ENCODE peak calls at places on chromosomes 5 and 9, in four cellular contexts. One of them, this sample, is unnamed. For H3K9me3, the result is how much of the 10 kb centered on the place peaks cover.

GRCh38 chr5:127564002-127564769 is 46.7 kb downstream of the PRRC1 start:
- DNase-seq in tibial nerve: no peak
- DNase-seq in stomach: peak
- DNase-seq in psoas muscle: no peak
- DNase-seq in this sample: peak

GRCh38 chr9:12628546-12628945 is 64.6 kb upstream of the TYRP1 start:
- DNase-seq in tibial nerve: no peak
- DNase-seq in stomach: no peak
- DNase-seq in psoas muscle: no peak
- DNase-seq in this sample: no peak

GRCh38 chr5:112245616-112246015 is 173.5 kb downstream of the EPB41L4A start:
- DNase-seq in tibial nerve: no peak
- DNase-seq in stomach: no peak
- DNase-seq in psoas muscle: no peak
- DNase-seq in this sample: no peak

GRCh38 chr9:89022071-89022721 is 30.9 kb downstream of the S1PR3 start:
- DNase-seq in tibial nerve: no peak
- DNase-seq in stomach: peak
- DNase-seq in psoas muscle: no peak
- DNase-seq in this sample: no peak

GRCh38 chr5:53877243-53877642 is 316.8 kb downstream of the NDUFS4 start:
- DNase-seq in tibial nerve: no peak
- DNase-seq in stomach: no peak
- DNase-seq in psoas muscle: no peak
- DNase-seq in this sample: no peak

GRCh38 chr5:110112355-110112754 is 422.6 kb downstream of the MAN2A1 start:
- DNase-seq in tibial nerve: no peak
- DNase-seq in stomach: no peak
- DNase-seq in psoas muscle: no peak
- DNase-seq in this sample: no peak

GRCh38 chr5:16413461-16413860 is 52.1 kb downstream of the ZNF622 start:
- DNase-seq in tibial nerve: no peak
- DNase-seq in stomach: no peak
- DNase-seq in psoas muscle: no peak
- DNase-seq in this sample: no peak

GRCh38 chr5:169856571-169856970 is 123.7 kb downstream of the INSYN2B start:
- DNase-seq in tibial nerve: no peak
- DNase-seq in stomach: no peak
- DNase-seq in psoas muscle: no peak
- DNase-seq in this sample: no peak

GRCh38 chr9:119951090-119951489 is 581.9 kb upstream of the BRINP1 start:
- DNase-seq in tibial nerve: no peak
- DNase-seq in stomach: no peak
- DNase-seq in psoas muscle: no peak
- DNase-seq in this sample: no peak

GRCh38 chr9:95080961-95081658 is 236.4 kb downstream of the FANCC start:
- DNase-seq in tibial nerve: no peak
- DNase-seq in stomach: peak
- DNase-seq in psoas muscle: no peak
- DNase-seq in this sample: no peak

GRCh38 chr5:16894236-16895057 is 41.6 kb downstream of the MYO10 start:
- DNase-seq in tibial nerve: no peak
- DNase-seq in stomach: peak
- DNase-seq in psoas muscle: no peak
- DNase-seq in this sample: peak

GRCh38 chr9:38066907-38067610 is 2.0 kb downstream of the SHB start:
- DNase-seq in tibial nerve: no peak
- DNase-seq in stomach: peak
- DNase-seq in psoas muscle: peak
- DNase-seq in this sample: peak

GRCh38 chr5:39199335-39199734 is 20.0 kb downstream of the FYB1 start:
- DNase-seq in tibial nerve: no peak
- DNase-seq in stomach: no peak
- DNase-seq in psoas muscle: no peak
- DNase-seq in this sample: no peak

GRCh38 chr9:4815381-4815956 is 22.7 kb downstream of the RCL1 start:
- DNase-seq in tibial nerve: no peak
- DNase-seq in stomach: no peak
- DNase-seq in psoas muscle: no peak
- DNase-seq in this sample: no peak

GRCh38 chr5:123429221-123429954 is 6.2 kb upstream of the CEP120 start:
- DNase-seq in tibial nerve: no peak
- DNase-seq in stomach: no peak
- DNase-seq in psoas muscle: no peak
- DNase-seq in this sample: no peak

GRCh38 chr5:16617272-16617973 is 626 bp upstream of the RETREG1 start:
- DNase-seq in tibial nerve: no peak
- DNase-seq in stomach: no peak
- DNase-seq in psoas muscle: no peak
- DNase-seq in this sample: no peak

GRCh38 chr5:172724203-172724602 is 46.8 kb downstream of the DUSP1 start:
- DNase-seq in tibial nerve: no peak
- DNase-seq in stomach: no peak
- DNase-seq in psoas muscle: no peak
- DNase-seq in this sample: no peak

GRCh38 chr9:124137009-124137943 is 120.5 kb upstream of the NEK6 start:
- DNase-seq in tibial nerve: no peak
- DNase-seq in stomach: no peak
- DNase-seq in psoas muscle: no peak
- DNase-seq in this sample: no peak

GRCh38 chr9:121210536-121210935 is 8.9 kb upstream of the RAB14 start:
- DNase-seq in tibial nerve: no peak
- DNase-seq in stomach: no peak
- DNase-seq in psoas muscle: no peak
- DNase-seq in this sample: no peak

GRCh38 chr5:159864885-159865622 is 51.2 kb upstream of the ADRA1B start:
- DNase-seq in tibial nerve: no peak
- DNase-seq in stomach: no peak
- DNase-seq in psoas muscle: no peak
- DNase-seq in this sample: no peak

GRCh38 chr5:151191661-151192060 is 32.2 kb downstream of the CCDC69 start:
- DNase-seq in tibial nerve: no peak
- DNase-seq in stomach: no peak
- DNase-seq in psoas muscle: no peak
- DNase-seq in this sample: no peak

GRCh38 chr5:146249801-146250200 is 46.4 kb downstream of the RBM27 start:
- DNase-seq in tibial nerve: no peak
- DNase-seq in stomach: no peak
- DNase-seq in psoas muscle: no peak
- DNase-seq in this sample: no peak

GRCh38 chr9:137514691-137515337 is 35.4 kb downstream of the PNPLA7 start:
- DNase-seq in tibial nerve: no peak
- DNase-seq in stomach: no peak
- DNase-seq in psoas muscle: no peak
- DNase-seq in this sample: no peak

GRCh38 chr9:116288658-116289057 is 135.1 kb downstream of the PAPPA start:
- DNase-seq in tibial nerve: no peak
- DNase-seq in stomach: no peak
- DNase-seq in psoas muscle: no peak
- DNase-seq in this sample: no peak

GRCh38 chr5:164728733-164729132 is 1223.3 kb downstream of the MAT2B start:
- DNase-seq in tibial nerve: no peak
- DNase-seq in stomach: no peak
- DNase-seq in psoas muscle: no peak
- DNase-seq in this sample: no peak
- H3K9me3 ChIP-seq in tibial nerve: under half
- H3K9me3 ChIP-seq in stomach: under half
- H3K9me3 ChIP-seq in psoas muscle: under half
- H3K9me3 ChIP-seq in this sample: under half

DNA sequence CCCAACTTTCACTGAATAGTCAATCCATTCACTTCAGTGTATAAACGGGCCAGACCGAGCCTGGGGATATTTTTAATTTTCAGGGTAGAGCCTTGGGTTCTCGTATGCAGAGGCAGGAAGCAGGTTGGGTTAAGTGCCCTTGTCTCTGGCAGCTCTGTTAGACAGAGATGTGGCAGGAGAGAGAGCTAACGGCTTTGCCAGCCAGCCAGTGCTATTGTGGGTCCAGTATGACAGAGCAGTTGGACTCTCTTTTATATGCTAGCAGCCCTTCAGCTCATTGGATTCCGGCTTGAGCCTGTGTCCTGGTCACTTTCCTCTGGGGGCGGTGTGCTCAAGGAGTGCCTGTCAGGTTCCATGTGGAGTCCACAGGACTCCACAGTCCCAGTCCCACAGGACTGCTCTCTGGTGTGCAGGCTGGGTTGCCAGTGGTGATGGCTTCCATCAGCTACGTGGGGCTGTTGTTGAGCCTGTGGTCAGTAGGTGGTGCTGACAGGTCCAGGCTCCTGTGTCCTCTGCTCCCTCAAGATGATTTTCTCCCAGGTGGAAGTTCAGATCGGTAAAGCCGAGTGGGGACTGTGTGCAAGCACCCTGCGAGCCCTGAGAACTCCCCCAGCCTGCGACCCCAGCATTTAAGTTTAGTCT is 14.3 kb downstream of the CLTA start:
- DNase-seq in tibial nerve: no peak
- DNase-seq in stomach: no peak
- DNase-seq in psoas muscle: no peak
- DNase-seq in this sample: no peak
- H3K27ac ChIP-seq in tibial nerve: no peak
- H3K27ac ChIP-seq in stomach: no peak
- H3K27ac ChIP-seq in psoas muscle: no peak
- H3K27ac ChIP-seq in this sample: no peak

GRCh38 chr9:126947529-126947928 is 32.9 kb downstream of the RALGPS1 start:
- DNase-seq in tibial nerve: no peak
- DNase-seq in stomach: no peak
- DNase-seq in psoas muscle: no peak
- DNase-seq in this sample: no peak
- TF ChIP-seq CTCF in tibial nerve: no peak
- TF ChIP-seq CTCF in stomach: peak
- TF ChIP-seq CTCF in psoas muscle: no peak
- TF ChIP-seq CTCF in this sample: no peak

DNA sequence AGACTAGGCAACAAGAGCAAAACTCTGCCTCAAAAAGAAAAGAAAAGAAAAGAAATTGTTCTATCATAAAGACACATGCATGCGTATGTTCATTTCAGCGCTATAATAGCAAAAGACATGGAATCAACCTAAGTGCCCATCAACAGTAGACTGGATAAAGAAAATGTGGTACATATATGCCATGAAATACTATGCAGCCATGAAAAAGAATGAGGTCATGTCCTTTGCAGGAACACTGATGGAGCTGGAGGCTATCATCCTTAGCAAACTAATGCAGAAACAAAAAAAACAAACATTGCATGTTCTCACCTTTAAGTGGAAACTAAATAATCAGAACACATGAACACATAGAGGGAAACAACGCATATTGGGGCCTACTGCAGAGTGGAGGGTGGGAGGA is 6.3 kb upstream of the ZNF883 start:
- DNase-seq in tibial nerve: no peak
- DNase-seq in stomach: no peak
- DNase-seq in psoas muscle: no peak
- DNase-seq in this sample: no peak
- H3K9me3 ChIP-seq in tibial nerve: under half
- H3K9me3 ChIP-seq in stomach: half or more
- H3K9me3 ChIP-seq in psoas muscle: under half
- H3K9me3 ChIP-seq in this sample: under half

DNA sequence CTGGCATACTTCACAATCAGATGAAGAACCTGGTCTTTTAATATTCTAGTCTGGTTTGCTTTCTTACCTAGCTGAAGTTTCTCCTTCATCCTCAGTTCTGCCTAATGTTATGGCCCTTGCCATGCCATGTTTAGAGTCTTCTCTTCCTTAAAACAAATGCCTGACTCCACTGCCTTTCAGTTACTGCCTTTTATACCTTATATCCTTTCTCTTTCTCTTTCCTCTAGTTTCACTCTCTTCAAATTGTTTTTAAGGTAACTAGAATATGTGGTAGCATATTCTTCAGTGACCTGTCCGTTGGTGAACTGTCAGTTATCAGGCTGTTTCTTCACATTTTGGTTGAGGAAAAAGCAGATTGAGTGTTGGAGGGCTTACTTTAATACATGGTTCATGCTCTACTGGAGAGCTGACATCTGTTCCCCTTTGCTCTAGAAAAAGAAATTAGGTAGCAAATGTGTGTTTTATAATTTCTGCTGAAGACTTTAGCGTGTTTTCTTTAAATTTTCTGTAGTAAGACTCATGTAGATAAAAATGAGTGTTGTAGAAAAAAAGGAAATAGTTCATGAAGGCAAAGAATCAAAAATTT is 103.8 kb downstream of the DMXL1 start:
- DNase-seq in tibial nerve: no peak
- DNase-seq in stomach: no peak
- DNase-seq in psoas muscle: no peak
- DNase-seq in this sample: no peak
- H3K27ac ChIP-seq in tibial nerve: no peak
- H3K27ac ChIP-seq in stomach: no peak
- H3K27ac ChIP-seq in psoas muscle: no peak
- H3K27ac ChIP-seq in this sample: no peak

DNA sequence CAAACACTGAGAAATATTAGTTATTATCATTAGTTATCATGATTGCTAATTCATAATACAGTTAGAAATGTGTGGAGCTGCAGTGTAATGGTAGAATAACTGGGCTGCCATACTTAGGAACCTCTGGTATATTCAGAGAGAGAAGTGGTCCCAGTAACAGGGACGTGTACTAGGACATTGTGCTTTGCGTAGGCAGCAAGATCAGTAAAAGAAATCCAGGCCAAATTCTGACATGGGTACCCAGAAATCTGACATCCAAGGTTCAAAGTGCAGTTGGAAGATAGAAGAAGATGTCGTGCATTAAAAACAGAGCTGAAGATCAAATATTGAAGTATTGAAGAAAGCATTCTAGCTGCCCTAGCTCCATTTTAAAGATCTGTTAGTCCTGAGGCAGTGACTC is 1160.7 kb upstream of the DMAC1 start:
- DNase-seq in tibial nerve: no peak
- DNase-seq in stomach: no peak
- DNase-seq in psoas muscle: no peak
- DNase-seq in this sample: no peak
- TF ChIP-seq CTCF in tibial nerve: no peak
- TF ChIP-seq CTCF in stomach: no peak
- TF ChIP-seq CTCF in psoas muscle: no peak
- TF ChIP-seq CTCF in this sample: no peak

DNA sequence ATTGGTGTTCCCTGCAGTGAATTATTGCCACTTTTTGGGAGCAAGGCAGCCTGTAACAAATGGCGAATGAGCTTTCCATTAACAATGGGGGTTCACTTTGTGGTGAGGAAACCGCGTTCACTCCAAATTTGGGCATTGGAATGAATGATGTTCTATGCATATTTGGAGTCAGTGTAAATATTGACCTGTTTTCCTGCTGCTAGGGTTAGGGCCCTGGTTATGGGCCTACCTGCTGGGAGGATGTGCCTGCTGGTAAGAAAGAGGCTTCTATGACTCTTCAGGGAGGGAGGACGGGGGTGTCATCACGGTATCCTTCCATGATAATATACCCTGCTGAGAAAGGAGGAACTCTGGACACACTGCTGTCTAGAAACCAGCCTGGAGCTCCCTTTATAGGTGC is 29.0 kb downstream of the C9orf50 start:
- DNase-seq in tibial nerve: no peak
- DNase-seq in stomach: no peak
- DNase-seq in psoas muscle: no peak
- DNase-seq in this sample: no peak
- H3K9me3 ChIP-seq in tibial nerve: under half
- H3K9me3 ChIP-seq in stomach: under half
- H3K9me3 ChIP-seq in psoas muscle: under half
- H3K9me3 ChIP-seq in this sample: under half